ENCODE peak calls at places on chromosome 22, in five cellular contexts. One of them, this sample, is unnamed.
A peak's percentile ranks its signal among the peaks of the same experiment; 100 is the strongest.

GRCh38 chr22:25114369-25115362 is 85.0 kb upstream of the CRYBB3 start:
- DNase-seq in cardiac fibroblast: no peak
- DNase-seq in progenitor cell of endocrine pancreas: no peak
- DNase-seq in BE2C: no peak
- DNase-seq in mucosa of descending colon: no peak
- DNase-seq in this sample: no peak

GRCh38 chr22:39364646-39365405 is 15.0 kb downstream of the SYNGR1 start:
- DNase-seq in cardiac fibroblast: no peak
- DNase-seq in progenitor cell of endocrine pancreas: no peak
- DNase-seq in BE2C: no peak
- DNase-seq in mucosa of descending colon: no peak
- DNase-seq in this sample: no peak

GRCh38 chr22:35380537-35381423 is at the start of gene HMOX1:
- DNase-seq in cardiac fibroblast: peak; percentile 91
- DNase-seq in progenitor cell of endocrine pancreas: peak; percentile 58
- DNase-seq in BE2C: peak; percentile 88
- DNase-seq in mucosa of descending colon: peak; percentile 95
- DNase-seq in this sample: peak; percentile 78

GRCh38 chr22:26642465-26643367 is 14.7 kb upstream of the MIAT start:
- DNase-seq in cardiac fibroblast: peak; percentile 19
- DNase-seq in progenitor cell of endocrine pancreas: no peak
- DNase-seq in BE2C: no peak
- DNase-seq in mucosa of descending colon: peak; percentile 82
- DNase-seq in this sample: no peak

GRCh38 chr22:16783453-16783852 is 41.8 kb downstream of the XKR3 start:
- DNase-seq in cardiac fibroblast: no peak
- DNase-seq in progenitor cell of endocrine pancreas: no peak
- DNase-seq in BE2C: no peak
- DNase-seq in mucosa of descending colon: no peak
- DNase-seq in this sample: no peak

GRCh38 chr22:33577862-33578411 is 342.3 kb downstream of the LARGE1 start:
- DNase-seq in cardiac fibroblast: no peak
- DNase-seq in progenitor cell of endocrine pancreas: no peak
- DNase-seq in BE2C: no peak
- DNase-seq in mucosa of descending colon: no peak
- DNase-seq in this sample: no peak

GRCh38 chr22:20552913-20553401 is 45.5 kb downstream of the MED15 start:
- DNase-seq in cardiac fibroblast: peak; percentile 78
- DNase-seq in progenitor cell of endocrine pancreas: no peak
- DNase-seq in BE2C: no peak
- DNase-seq in mucosa of descending colon: no peak
- DNase-seq in this sample: no peak

GRCh38 chr22:36497910-36498669 is 8.8 kb downstream of the FOXRED2 start:
- DNase-seq in cardiac fibroblast: no peak
- DNase-seq in progenitor cell of endocrine pancreas: no peak
- DNase-seq in BE2C: no peak
- DNase-seq in mucosa of descending colon: peak; percentile 29
- DNase-seq in this sample: no peak

GRCh38 chr22:35376728-35377472 is 4.0 kb upstream of the HMOX1 start:
- DNase-seq in cardiac fibroblast: peak; percentile 100
- DNase-seq in progenitor cell of endocrine pancreas: peak; percentile 75
- DNase-seq in BE2C: peak; percentile 89
- DNase-seq in mucosa of descending colon: peak; percentile 92
- DNase-seq in this sample: peak; percentile 98

GRCh38 chr22:46465793-46466192 is 71.6 kb downstream of the CELSR1 start:
- DNase-seq in cardiac fibroblast: no peak
- DNase-seq in progenitor cell of endocrine pancreas: no peak
- DNase-seq in BE2C: no peak
- DNase-seq in mucosa of descending colon: peak; percentile 26
- DNase-seq in this sample: no peak

GRCh38 chr22:18022851-18023250 is 1.5 kb downstream of the MICAL3 start:
- DNase-seq in cardiac fibroblast: no peak
- DNase-seq in progenitor cell of endocrine pancreas: no peak
- DNase-seq in BE2C: no peak
- DNase-seq in mucosa of descending colon: no peak
- DNase-seq in this sample: no peak

GRCh38 chr22:43162412-43163150 is 11.2 kb downstream of the TSPO start:
- DNase-seq in cardiac fibroblast: no peak
- DNase-seq in progenitor cell of endocrine pancreas: no peak
- DNase-seq in BE2C: no peak
- DNase-seq in mucosa of descending colon: no peak
- DNase-seq in this sample: no peak

GRCh38 chr22:43157874-43158546 is 6.7 kb downstream of the TSPO start:
- DNase-seq in cardiac fibroblast: no peak
- DNase-seq in progenitor cell of endocrine pancreas: no peak
- DNase-seq in BE2C: no peak
- DNase-seq in mucosa of descending colon: no peak
- DNase-seq in this sample: no peak

GRCh38 chr22:43160497-43161126 is 9.3 kb downstream of the TSPO start:
- DNase-seq in cardiac fibroblast: no peak
- DNase-seq in progenitor cell of endocrine pancreas: no peak
- DNase-seq in BE2C: no peak
- DNase-seq in mucosa of descending colon: no peak
- DNase-seq in this sample: no peak

GRCh38 chr22:43158778-43159483 is 7.6 kb downstream of the TSPO start:
- DNase-seq in cardiac fibroblast: no peak
- DNase-seq in progenitor cell of endocrine pancreas: no peak
- DNase-seq in BE2C: no peak
- DNase-seq in mucosa of descending colon: no peak
- DNase-seq in this sample: no peak

DNA sequence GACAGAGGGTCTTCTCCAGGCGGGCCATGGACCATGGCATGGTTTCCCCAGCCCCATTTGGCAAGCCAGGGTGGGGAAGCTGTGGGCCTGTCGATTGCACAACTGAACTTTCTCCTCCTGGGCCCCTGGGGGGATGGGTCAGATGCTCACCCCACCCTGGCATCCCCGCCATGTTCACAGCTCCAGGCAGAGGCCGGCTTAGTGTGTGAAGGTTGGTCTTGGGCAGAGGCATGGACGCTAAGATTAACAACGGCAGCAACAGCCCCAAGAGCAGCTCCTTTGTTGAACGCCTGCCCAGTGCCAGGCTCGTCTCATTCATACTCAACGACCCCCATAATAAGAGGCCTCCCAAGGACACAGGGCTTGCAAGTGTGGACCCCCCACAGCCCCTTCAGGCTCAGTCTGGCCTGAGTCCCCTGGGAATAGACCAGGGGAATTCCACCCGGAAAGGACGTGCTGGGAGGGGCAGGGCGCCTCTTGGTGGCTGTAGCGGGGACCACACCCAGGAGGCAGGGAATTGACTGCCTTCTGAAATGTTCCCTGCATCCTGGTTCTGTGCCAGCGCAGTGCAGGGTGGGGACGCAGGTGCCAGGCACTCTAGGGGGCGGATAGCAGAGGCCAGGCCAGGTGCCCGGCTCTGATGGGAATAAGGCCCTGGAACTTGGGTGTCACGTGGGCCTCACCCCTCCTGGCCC is 8.3 kb downstream of the TSPO start:
- DNase-seq in cardiac fibroblast: peak; percentile 42
- DNase-seq in progenitor cell of endocrine pancreas: no peak
- DNase-seq in BE2C: peak; percentile 47
- DNase-seq in mucosa of descending colon: peak; percentile 92
- DNase-seq in this sample: no peak
- TF ChIP-seq CTCF in cardiac fibroblast: peak; percentile 42
- TF ChIP-seq CTCF in progenitor cell of endocrine pancreas: peak; percentile 39
- TF ChIP-seq CTCF in BE2C: peak; percentile 40
- TF ChIP-seq CTCF in mucosa of descending colon: peak; percentile 33
- TF ChIP-seq CTCF in this sample: no peak

GRCh38 chr22:37930952-37931440 is 22.4 kb downstream of the C22orf23 start:
- DNase-seq in cardiac fibroblast: no peak
- DNase-seq in progenitor cell of endocrine pancreas: no peak
- DNase-seq in BE2C: no peak
- DNase-seq in mucosa of descending colon: no peak
- DNase-seq in this sample: no peak
- TF ChIP-seq CTCF in cardiac fibroblast: no peak
- TF ChIP-seq CTCF in progenitor cell of endocrine pancreas: no peak
- TF ChIP-seq CTCF in BE2C: no peak
- TF ChIP-seq CTCF in mucosa of descending colon: no peak
- TF ChIP-seq CTCF in this sample: no peak

DNA sequence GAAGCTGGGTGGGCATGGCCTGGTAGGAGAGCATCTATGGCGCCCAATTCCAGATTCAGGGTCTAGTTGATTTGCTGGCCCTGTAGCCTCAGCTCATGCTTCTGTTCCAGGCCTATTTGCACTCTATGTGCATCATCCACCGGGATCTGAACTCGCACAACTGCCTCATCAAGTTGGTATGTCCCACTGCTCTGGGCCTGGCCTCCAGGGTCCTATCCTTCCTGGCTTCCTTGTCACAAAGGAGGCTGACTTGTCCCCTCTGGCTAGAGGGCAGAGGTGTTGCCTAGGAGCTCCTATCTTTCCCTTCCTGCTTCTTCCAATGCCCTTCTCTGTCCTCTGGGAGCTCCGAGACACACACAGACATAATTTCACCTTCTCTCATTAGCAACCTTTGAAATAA is 21.3 kb downstream of the PIK3IP1 start:
- DNase-seq in cardiac fibroblast: no peak
- DNase-seq in progenitor cell of endocrine pancreas: no peak
- DNase-seq in BE2C: no peak
- DNase-seq in mucosa of descending colon: no peak
- DNase-seq in this sample: no peak
- TF ChIP-seq CTCF in cardiac fibroblast: no peak
- TF ChIP-seq CTCF in progenitor cell of endocrine pancreas: no peak
- TF ChIP-seq CTCF in BE2C: no peak
- TF ChIP-seq CTCF in mucosa of descending colon: no peak
- TF ChIP-seq CTCF in this sample: no peak

GRCh38 chr22:44179989-44180705 is 578 bp upstream of the PARVG start:
- DNase-seq in cardiac fibroblast: no peak
- DNase-seq in progenitor cell of endocrine pancreas: no peak
- DNase-seq in BE2C: no peak
- DNase-seq in mucosa of descending colon: peak; percentile 30
- DNase-seq in this sample: no peak

GRCh38 chr22:44181033-44181911 is 547 bp downstream of the PARVG start:
- DNase-seq in cardiac fibroblast: no peak
- DNase-seq in progenitor cell of endocrine pancreas: no peak
- DNase-seq in BE2C: no peak
- DNase-seq in mucosa of descending colon: peak; percentile 78
- DNase-seq in this sample: no peak

GRCh38 chr22:44180706-44181032 is at the start of gene PARVG:
- DNase-seq in cardiac fibroblast: no peak
- DNase-seq in progenitor cell of endocrine pancreas: no peak
- DNase-seq in BE2C: no peak
- DNase-seq in mucosa of descending colon: no peak
- DNase-seq in this sample: peak; percentile 13

GRCh38 chr22:44182591-44183588 is 2.2 kb downstream of the PARVG start:
- DNase-seq in cardiac fibroblast: no peak
- DNase-seq in progenitor cell of endocrine pancreas: no peak
- DNase-seq in BE2C: no peak
- DNase-seq in mucosa of descending colon: peak; percentile 85
- DNase-seq in this sample: no peak

DNA sequence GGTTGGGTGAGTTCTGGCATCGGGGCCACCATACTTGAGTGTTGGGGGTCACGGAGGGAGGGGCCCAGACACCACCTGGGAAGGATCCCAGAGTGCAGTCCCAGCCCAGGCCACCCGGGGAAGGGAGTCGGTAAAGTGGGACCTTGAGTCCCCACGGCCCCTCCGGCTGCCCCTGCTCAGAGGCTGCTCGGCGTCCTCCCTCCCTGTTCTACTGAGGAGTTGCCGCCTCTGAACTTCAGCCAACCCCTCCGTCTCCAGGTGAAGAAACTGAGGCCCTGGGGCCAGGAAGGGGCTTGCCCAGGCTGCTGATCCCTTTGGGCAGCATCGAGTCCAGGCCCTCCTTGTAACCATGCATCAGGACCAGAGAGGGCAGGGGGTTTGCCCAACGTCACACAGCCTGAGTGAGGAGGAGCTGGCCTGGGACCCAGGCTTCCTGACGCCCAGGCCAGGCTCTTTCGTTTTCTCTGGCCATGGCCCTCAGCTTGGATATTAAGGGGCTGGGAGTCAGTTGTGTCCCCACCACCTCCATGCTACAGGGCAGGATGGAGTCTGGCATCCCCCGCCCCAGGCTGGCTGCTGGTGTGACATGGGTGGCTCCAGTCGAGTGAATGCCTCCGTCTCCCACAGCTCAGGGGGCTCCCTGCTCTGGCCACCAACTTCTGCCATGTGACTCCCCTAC is 1.3 kb downstream of the PARVG start:
- DNase-seq in cardiac fibroblast: no peak
- DNase-seq in progenitor cell of endocrine pancreas: no peak
- DNase-seq in BE2C: no peak
- DNase-seq in mucosa of descending colon: no peak
- DNase-seq in this sample: no peak
- TF ChIP-seq CTCF in cardiac fibroblast: no peak
- TF ChIP-seq CTCF in progenitor cell of endocrine pancreas: no peak
- TF ChIP-seq CTCF in BE2C: no peak
- TF ChIP-seq CTCF in mucosa of descending colon: no peak
- TF ChIP-seq CTCF in this sample: no peak

This sample was measured in MCF 10A.